ENCODE peak calls at places on chromosomes 1 and 21, in seven cellular contexts. E is ovary, S is endothelial cell of umbilical vein, W is heart left ventricle, J is uterus, A is brain microvascular endothelial cell, K is choroid plexus epithelial cell. Y is an unnamed sample.

GRCh38 chr1:183164350-183164749 is 21.7 kb upstream of the LAMC2 start:
- DNase-seq in K (peak; percentile 82), E (no peak), J (no peak), W (no peak), S (peak; percentile 44), A (peak; percentile 75), Y (peak; percentile 68)

GRCh38 chr1:7130127-7130526 is 344.9 kb downstream of the CAMTA1 start:
- DNase-seq in E (no peak), S (no peak), W (no peak), J (no peak), A (no peak), K (no peak), Y (no peak)

GRCh38 chr1:19828546-19828945 is 13.5 kb upstream of the RNF186 start:
- DNase-seq in K (peak; percentile 23), W (no peak), A (peak; percentile 7), J (no peak), S (no peak), E (no peak), Y (peak; percentile 42)

GRCh38 chr1:163877016-163877415 is 555.3 kb downstream of the NUF2 start:
- DNase-seq in J (no peak), K (no peak), W (no peak), A (no peak), E (no peak), S (no peak), Y (no peak)

GRCh38 chr1:232416026-232416568 is 213.8 kb downstream of the SIPA1L2 start:
- DNase-seq in K (no peak), J (no peak), E (no peak), S (no peak), W (no peak), A (no peak), Y (no peak)

GRCh38 chr1:17858027-17858426 is 102.9 kb downstream of the ACTL8 start:
- DNase-seq in E (no peak), W (no peak), A (no peak), J (no peak), K (no peak), S (no peak), Y (peak; percentile 29)

GRCh38 chr1:181324797-181325616 is 158.3 kb upstream of the CACNA1E start:
- DNase-seq in K (no peak), J (no peak), E (no peak), A (no peak), S (no peak), W (no peak), Y (no peak)

GRCh38 chr1:9542425-9542824 is 3.2 kb downstream of the SLC25A33 start:
- DNase-seq in W (no peak), S (peak; percentile 64), E (no peak), J (no peak), A (peak; percentile 12), K (peak; percentile 71), Y (peak; percentile 66)

GRCh38 chr1:90335566-90335965 is 340.7 kb downstream of the ZNF326 start:
- DNase-seq in A (no peak), K (peak; percentile 6), J (no peak), S (no peak), W (no peak), E (no peak), Y (no peak)

GRCh38 chr1:39960461-39960958 is 5.6 kb downstream of the MFSD2A start:
- DNase-seq in K (no peak), A (no peak), S (no peak), E (no peak), J (no peak), W (peak; percentile 73), Y (no peak)

GRCh38 chr1:10399487-10399917 is 638 bp downstream of the PGD start:
- DNase-seq in A (peak; percentile 42), J (no peak), K (peak; percentile 59), W (peak; percentile 75), E (peak; percentile 10), S (peak; percentile 65), Y (peak; percentile 49)

GRCh38 chr1:33378524-33378923 is 52.4 kb downstream of the PHC2 start:
- DNase-seq in J (no peak), A (no peak), W (no peak), E (no peak), S (no peak), K (no peak), Y (no peak)

GRCh38 chr1:15869413-15869812 is 21.9 kb downstream of the SPEN start:
- DNase-seq in J (no peak), K (no peak), E (no peak), A (no peak), S (no peak), W (no peak), Y (no peak)

GRCh38 chr1:10057305-10057704 is 24.5 kb downstream of the UBE4B start:
- DNase-seq in K (peak; percentile 64), J (peak; percentile 39), E (no peak), W (no peak), S (no peak), A (peak; percentile 69), Y (peak; percentile 47)

GRCh38 chr1:161215079-161215478 is at the start of gene FCER1G:
- DNase-seq in J (no peak), A (no peak), E (no peak), K (no peak), S (no peak), W (peak; percentile 85), Y (no peak)

GRCh38 chr1:55056632-55056992 is 17.3 kb downstream of the PCSK9 start:
- DNase-seq in S (no peak), W (no peak), E (no peak), K (no peak), J (no peak), A (no peak), Y (no peak)

GRCh38 chr1:19596065-19596718 is 47.9 kb upstream of the NBL1 start:
- DNase-seq in E (no peak), K (no peak), A (no peak), S (no peak), J (no peak), W (no peak), Y (no peak)

GRCh38 chr1:1080122-1080753 is 6.1 kb upstream of the RNF223 start:
- DNase-seq in J (peak; percentile 49), S (peak; percentile 34), K (peak; percentile 28), A (no peak), E (peak; percentile 34), W (peak; percentile 72), Y (peak; percentile 43)

GRCh38 chr1:117147856-117148588 is 26.5 kb upstream of the TRIM45 start:
- DNase-seq in S (no peak), A (peak; percentile 48), E (no peak), W (no peak), J (no peak), K (peak; percentile 46), Y (peak; percentile 71)

GRCh38 chr1:55214903-55215193 is 316 bp downstream of the USP24 start:
- DNase-seq in S (peak; percentile 49), A (peak; percentile 20), E (peak; percentile 38), J (peak; percentile 38), K (peak; percentile 51), W (peak; percentile 76), Y (peak; percentile 48)

DNA sequence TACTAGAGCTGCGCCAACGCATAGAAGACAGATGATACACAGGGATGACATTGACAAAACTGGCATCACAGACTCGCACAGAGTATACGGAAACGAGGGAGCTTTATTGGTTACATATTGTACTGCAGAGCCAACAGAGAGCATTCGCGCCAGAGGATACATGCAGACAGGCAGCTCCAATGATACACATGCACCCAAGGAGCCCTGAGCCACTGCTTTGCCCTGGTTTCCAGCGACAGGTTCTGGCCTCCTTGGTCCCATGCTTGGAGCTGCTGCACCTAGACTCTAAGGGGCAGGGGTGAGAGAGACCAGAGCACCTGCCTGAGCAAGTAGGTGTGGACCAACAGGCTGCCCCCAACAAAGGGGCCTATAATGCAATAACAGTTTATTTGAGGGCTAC is 65.6 kb downstream of the KDM1A start:
- DNase-seq in K (no peak), S (no peak), A (no peak), J (no peak), W (no peak), E (no peak), Y (no peak)
- TF ChIP-seq CTCF in K (no peak), S (no peak), A (no peak), J (no peak), W (no peak), E (no peak), Y (no peak)

DNA sequence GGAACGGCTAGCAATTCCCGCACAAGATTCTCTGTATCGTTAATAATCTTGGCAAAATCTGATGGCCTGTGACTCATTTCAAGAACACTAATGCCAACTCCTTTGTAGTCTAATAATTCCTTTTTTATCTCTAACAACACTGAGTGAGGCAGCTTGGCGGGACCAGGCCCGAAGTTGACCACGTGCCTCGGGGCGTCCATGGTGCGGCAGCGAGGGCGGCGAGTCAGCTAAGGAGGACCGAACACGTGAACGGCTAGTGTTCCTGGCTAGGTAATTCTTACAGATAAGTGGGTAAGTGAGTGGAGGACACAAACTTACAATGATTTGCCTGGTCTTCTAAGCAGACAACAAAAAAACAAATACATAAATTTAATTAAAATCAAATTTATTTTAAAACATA is 49.3 kb upstream of the ADGRL4 start:
- DNase-seq in A (no peak), W (no peak), J (no peak), S (no peak), E (no peak), K (no peak), Y (no peak)
- H3K4me3 ChIP-seq in A (no peak overlapping the region), W (no peak overlapping the region), J (no peak overlapping the region), S (no peak overlapping the region), E (no peak overlapping the region), K (no peak overlapping the region), Y (no peak overlapping the region)

GRCh38 chr1:52825868-52826267 is 16.7 kb upstream of the ZYG11A start:
- DNase-seq in E (no peak), A (no peak), K (peak; percentile 30), J (no peak), S (peak; percentile 25), W (no peak), Y (peak; percentile 30)
- TF ChIP-seq CTCF in E (no peak), A (no peak), K (peak; percentile 36), J (no peak), S (no peak), W (no peak), Y (peak; percentile 36)

GRCh38 chr21:36784942-36785341 is 86.0 kb downstream of the SIM2 start:
- DNase-seq in K (no peak), J (no peak), S (no peak), W (peak; percentile 73), A (no peak), E (no peak), Y (no peak)

GRCh38 chr21:36785615-36786014 is 86.7 kb downstream of the SIM2 start:
- DNase-seq in E (no peak), S (no peak), K (no peak), A (no peak), W (no peak), J (no peak), Y (no peak)

GRCh38 chr21:36788116-36788515 is 89.2 kb downstream of the SIM2 start:
- DNase-seq in A (no peak), W (no peak), E (no peak), J (no peak), K (no peak), S (no peak), Y (peak; percentile 22)

GRCh38 chr21:36780861-36781260 is 81.9 kb downstream of the SIM2 start:
- DNase-seq in J (no peak), S (no peak), W (no peak), E (no peak), K (no peak), A (no peak), Y (no peak)

GRCh38 chr21:36783612-36784383 is 84.9 kb downstream of the SIM2 start:
- DNase-seq in W (no peak), K (peak; percentile 95), S (peak; percentile 16), E (no peak), J (no peak), A (peak; percentile 68), Y (peak; percentile 50)
- H3K4me3 ChIP-seq in W (no peak overlapping the region), K (no peak overlapping the region), S (no peak overlapping the region), E (no peak overlapping the region), J (no peak overlapping the region), A (no peak overlapping the region), Y (no peak overlapping the region)

GRCh38 chr1:154442006-154442740 is 37.0 kb downstream of the IL6R start:
- DNase-seq in E (no peak), S (no peak), J (no peak), K (no peak), W (no peak), A (peak; percentile 55), Y (peak; percentile 81)
- TF ChIP-seq CTCF in E (no peak), S (peak; percentile 56), J (peak; percentile 36), K (peak; percentile 47), W (peak; percentile 51), A (peak; percentile 69), Y (peak; percentile 36)

Y was measured in fibroblast of pulmonary artery.